ENCODE peak calls at places on chromosomes 7 and 10, in eight cellular contexts. B is gastrocnemius medialis; A is GM04503; D is foreskin keratinocyte; I is HCEC 1CT; Y is stimulated activated CD4-positive, alpha-beta T cell treated with anti-CD3 and anti-CD28 coated beads, Interleukin-1b, Interleukin-23, amount 100 ng/mL, for 1 hour; P is fibroblast of the conjunctiva; N is GM04504. W is an unnamed sample.

GRCh38 chr7:99004781-99005500 is 126.6 kb downstream of the TRRAP start:
- DNase-seq in I (no peak), Y (no peak), A (no peak), P (no peak), D (no peak), N (no peak), B (no peak), W (no peak)

GRCh38 chr7:28408105-28408973 is 4.0 kb upstream of the CREB5 start:
- DNase-seq in B (peak; percentile 88), D (no peak), A (no peak), N (peak; percentile 8), I (peak; percentile 28), P (no peak), Y (no peak), W (no peak)

GRCh38 chr10:68981074-68981473 is 7.5 kb upstream of the KIFBP start:
- DNase-seq in N (no peak), P (no peak), D (no peak), Y (no peak), A (no peak), B (no peak), I (peak; percentile 25), W (no peak)

GRCh38 chr7:6057316-6058128 is 26.3 kb downstream of the ANKRD61 start:
- DNase-seq in I (no peak), N (no peak), B (no peak), A (no peak), Y (no peak), P (no peak), D (no peak), W (no peak)

GRCh38 chr10:119786117-119786769 is 60.4 kb downstream of the INPP5F start:
- DNase-seq in N (no peak), B (no peak), I (no peak), D (no peak), Y (no peak), A (no peak), P (no peak), W (no peak)

GRCh38 chr10:47152861-47153349 is 147.1 kb upstream of the GDF10 start:
- DNase-seq in B (no peak), P (no peak), N (no peak), Y (no peak), A (no peak), I (peak; percentile 51), D (peak; percentile 94), W (no peak)

GRCh38 chr7:2542011-2542923 is 13.1 kb downstream of the BRAT1 start:
- DNase-seq in I (no peak), D (no peak), B (no peak), Y (no peak), A (no peak), P (no peak), N (no peak), W (no peak)

GRCh38 chr7:129882531-129882930 is 70.2 kb downstream of the UBE2H start:
- DNase-seq in Y (no peak), I (peak; percentile 57), A (no peak), P (no peak), B (no peak), D (no peak), N (no peak), W (peak; percentile 33)

GRCh38 chr7:99270702-99271101 is 1.9 kb upstream of the MYH16 start:
- DNase-seq in B (no peak), A (no peak), P (no peak), N (no peak), D (no peak), I (no peak), Y (no peak), W (no peak)

GRCh38 chr10:68155615-68156205 is 46.4 kb downstream of the MYPN start:
- DNase-seq in P (no peak), I (peak; percentile 29), B (no peak), A (peak; percentile 61), D (no peak), N (no peak), Y (no peak), W (no peak)

GRCh38 chr7:1709281-1709680 is 39.2 kb downstream of the ELFN1 start:
- DNase-seq in A (no peak), B (no peak), D (no peak), P (no peak), I (no peak), N (no peak), Y (no peak), W (no peak)

GRCh38 chr7:5426226-5426475 is 2.5 kb upstream of the TNRC18 start:
- DNase-seq in B (no peak), I (peak; percentile 71), N (peak; percentile 69), P (no peak), D (no peak), A (no peak), Y (no peak), W (no peak)

GRCh38 chr10:122648599-122649428 is 50.8 kb downstream of the C10orf120 start:
- DNase-seq in Y (no peak), B (no peak), D (peak; percentile 2), N (no peak), A (no peak), P (peak; percentile 8), I (peak; percentile 21), W (peak; percentile 10)

GRCh38 chr10:1650542-1651279 is 86.6 kb downstream of the ADARB2 start:
- DNase-seq in N (no peak), D (no peak), Y (no peak), A (no peak), I (no peak), P (no peak), B (no peak), W (no peak)

GRCh38 chr10:101969496-101969895 is 86.5 kb downstream of the ARMH3 start:
- DNase-seq in Y (no peak), D (no peak), N (no peak), P (no peak), A (no peak), B (no peak), I (no peak), W (no peak)

GRCh38 chr10:69994262-69994661 is 58.4 kb upstream of the MACROH2A2 start:
- DNase-seq in N (no peak), I (peak; percentile 33), D (no peak), A (no peak), B (peak; percentile 49), Y (no peak), P (peak; percentile 14), W (peak; percentile 18)

GRCh38 chr7:134458341-134458805 is 527 bp downstream of the AKR1B1 start:
- DNase-seq in I (peak; percentile 46), Y (peak; percentile 1), N (no peak), B (peak; percentile 28), P (no peak), A (no peak), D (no peak), W (no peak)

GRCh38 chr10:118911361-118911760 is 118.2 kb upstream of the NANOS1 start:
- DNase-seq in P (no peak), D (no peak), A (no peak), Y (no peak), I (no peak), B (no peak), N (no peak), W (no peak)

GRCh38 chr10:62048919-62049636 is 147.6 kb downstream of the ARID5B start:
- DNase-seq in I (peak; percentile 99), D (peak; percentile 82), Y (peak; percentile 19), A (peak; percentile 96), B (peak; percentile 99), P (peak; percentile 97), N (peak; percentile 95), W (peak; percentile 98)

W was measured in stromal cell of bone marrow.